ENCODE peak calls at places on chromosome 18, in four cellular contexts. Y is IMR-90, F is K562, G is HepG2. A is an unnamed sample.
A peak's percentile ranks its signal among the peaks of the same experiment; 100 is the strongest.

GRCh38 chr18:49631146-49631866 is 69.4 kb downstream of the LIPG start:
- DNase-seq in Y (no peak), F (no peak), G (no peak), A (no peak)

GRCh38 chr18:1371724-1372123 is 467.1 kb downstream of the ADCYAP1 start:
- DNase-seq in Y (no peak), F (no peak), G (no peak), A (no peak)

GRCh38 chr18:45654677-45655076 is 39.4 kb downstream of the SLC14A2 start:
- DNase-seq in Y (no peak), F (no peak), G (no peak), A (no peak)

GRCh38 chr18:28124239-28125029 is 52.5 kb downstream of the CDH2 start:
- DNase-seq in Y (no peak), F (no peak), G (no peak), A (no peak)

GRCh38 chr18:78861116-78861515 is 118.5 kb upstream of the SALL3 start:
- DNase-seq in Y (no peak), F (no peak), G (no peak), A (no peak)

GRCh38 chr18:71136487-71136886 is 847.6 kb downstream of the SOCS6 start:
- DNase-seq in Y (no peak), F (no peak), G (no peak), A (no peak)

GRCh38 chr18:40371673-40372072 is 1583.4 kb upstream of the PIK3C3 start:
- DNase-seq in Y (peak; percentile 83), F (no peak), G (no peak), A (no peak)

GRCh38 chr18:79982736-79983135 is 5.6 kb downstream of the TXNL4A start:
- DNase-seq in Y (peak; percentile 55), F (peak; percentile 54), G (no peak), A (peak; percentile 10)

GRCh38 chr18:48931680-48932461 is 18.9 kb downstream of the SMAD7 start:
- DNase-seq in Y (no peak), F (peak; percentile 49), G (no peak), A (no peak)

GRCh38 chr18:60413944-60414547 is 41.5 kb upstream of the MC4R start:
- DNase-seq in Y (peak; percentile 7), F (no peak), G (peak; percentile 2), A (peak; percentile 11)

GRCh38 chr18:6561893-6562292 is 147.2 kb upstream of the L3MBTL4 start:
- DNase-seq in Y (no peak), F (no peak), G (no peak), A (no peak)

GRCh38 chr18:9825571-9826073 is 60.2 kb upstream of the TXNDC2 start:
- DNase-seq in Y (peak; percentile 96), F (peak; percentile 90), G (peak; percentile 47), A (peak; percentile 65)

GRCh38 chr18:499351-500229 is 911 bp downstream of the COLEC12 start:
- DNase-seq in Y (peak; percentile 85), F (peak; percentile 14), G (peak; percentile 46), A (peak; percentile 19)

GRCh38 chr18:62187543-62188378 is 706 bp downstream of the RELCH start:
- DNase-seq in Y (peak; percentile 21), F (peak; percentile 48), G (peak; percentile 17), A (peak; percentile 4)

GRCh38 chr18:7626922-7627440 is 59.9 kb downstream of the PTPRM start:
- DNase-seq in Y (peak; percentile 80), F (no peak), G (peak; percentile 93), A (peak; percentile 62)

GRCh38 chr18:74019864-74020263 is 127.8 kb downstream of the FBXO15 start:
- DNase-seq in Y (no peak), F (no peak), G (no peak), A (no peak)

GRCh38 chr18:76565238-76566173 is 70.5 kb upstream of the ZNF516 start:
- DNase-seq in Y (peak; percentile 96), F (peak; percentile 27), G (peak; percentile 63), A (peak; percentile 34)

GRCh38 chr18:61731169-61731568 is 161.6 kb downstream of the RNF152 start:
- DNase-seq in Y (peak; percentile 30), F (no peak), G (no peak), A (no peak)

GRCh38 chr18:26657618-26658581 is 109.5 kb upstream of the KCTD1 start:
- DNase-seq in Y (no peak), F (no peak), G (no peak), A (no peak)

GRCh38 chr18:10424576-10425314 is 29.7 kb upstream of the APCDD1 start:
- DNase-seq in Y (no peak), F (no peak), G (no peak), A (no peak)

GRCh38 chr18:46736136-46736535 is 20.7 kb downstream of the ST8SIA5 start:
- DNase-seq in Y (no peak), F (no peak), G (no peak), A (no peak)

GRCh38 chr18:55869965-55870585 is 282.1 kb upstream of the TCF4 start:
- DNase-seq in Y (peak; percentile 61), F (no peak), G (no peak), A (no peak)

GRCh38 chr18:44922968-44923367 is 242.3 kb downstream of the SETBP1 start:
- DNase-seq in Y (no peak), F (no peak), G (no peak), A (no peak)

GRCh38 chr18:49884959-49885358 is 71.6 kb upstream of the ACAA2 start:
- DNase-seq in Y (no peak), F (no peak), G (no peak), A (no peak)

GRCh38 chr18:21441670-21442069 is 158.8 kb downstream of the ESCO1 start:
- DNase-seq in Y (no peak), F (no peak), G (no peak), A (no peak)

GRCh38 chr18:21449367-21450250 is 150.9 kb downstream of the ESCO1 start:
- DNase-seq in Y (no peak), F (no peak), G (no peak), A (no peak)

GRCh38 chr18:21443776-21444464 is 156.6 kb downstream of the ESCO1 start:
- DNase-seq in Y (no peak), F (no peak), G (no peak), A (no peak)

GRCh38 chr18:21448301-21448700 is 152.2 kb downstream of the ESCO1 start:
- DNase-seq in Y (no peak), F (no peak), G (no peak), A (no peak)

DNA sequence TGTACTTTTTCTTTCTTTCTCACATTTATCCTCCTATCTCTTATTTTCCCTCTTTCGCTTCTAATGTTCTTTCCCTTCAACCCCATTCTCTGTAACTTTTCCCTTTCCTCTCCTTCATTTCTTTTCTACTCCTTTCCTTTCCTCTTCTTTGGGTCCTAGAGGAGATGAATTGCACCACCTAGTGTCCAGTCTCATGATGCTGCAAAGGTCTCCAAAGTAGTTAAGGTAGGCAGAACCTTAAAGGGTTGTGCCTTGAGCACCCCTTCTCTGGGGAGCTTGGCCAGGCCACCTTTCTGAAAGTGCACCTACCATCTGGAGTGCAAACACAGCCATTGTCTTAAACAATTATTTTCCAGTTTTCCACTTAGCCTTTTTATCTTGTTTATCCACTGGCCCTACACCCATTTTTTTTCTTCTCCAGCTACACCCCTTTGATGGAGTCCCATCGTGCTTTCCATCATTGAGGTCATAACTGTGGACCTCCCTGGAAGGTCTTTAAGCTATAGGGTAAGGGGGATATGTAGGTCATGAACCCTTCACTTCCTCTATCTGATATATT is 156.0 kb downstream of the ESCO1 start:
- DNase-seq in Y (peak; percentile 59), F (peak; percentile 60), G (peak; percentile 54), A (peak; percentile 32)
- TF ChIP-seq BHLHE40 in Y (no peak), F (no peak), G (no peak), A (no peak)

DNA sequence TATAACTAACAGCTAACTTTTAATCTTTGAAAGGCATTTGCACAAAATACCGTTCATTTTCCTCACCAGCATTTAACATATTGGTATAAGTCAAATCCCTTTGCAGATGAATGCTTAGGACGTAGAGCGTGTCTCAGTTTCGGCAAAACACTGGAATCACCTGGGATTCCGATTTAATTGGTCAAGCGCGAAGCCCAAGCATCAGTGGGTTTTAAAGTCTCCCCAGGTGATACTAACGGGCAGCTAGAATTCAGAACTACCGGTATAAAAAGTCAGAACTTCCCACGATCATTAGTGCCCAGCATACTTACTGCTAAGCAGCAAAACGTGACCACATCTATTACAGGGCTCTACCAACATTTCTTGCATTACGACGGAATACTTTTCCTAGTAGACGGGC is 24.6 kb downstream of the ALPK2 start:
- DNase-seq in Y (no peak), F (no peak), G (no peak), A (no peak)
- TF ChIP-seq MAFK in Y (no peak), F (no peak), G (no peak), A (no peak)

DNA sequence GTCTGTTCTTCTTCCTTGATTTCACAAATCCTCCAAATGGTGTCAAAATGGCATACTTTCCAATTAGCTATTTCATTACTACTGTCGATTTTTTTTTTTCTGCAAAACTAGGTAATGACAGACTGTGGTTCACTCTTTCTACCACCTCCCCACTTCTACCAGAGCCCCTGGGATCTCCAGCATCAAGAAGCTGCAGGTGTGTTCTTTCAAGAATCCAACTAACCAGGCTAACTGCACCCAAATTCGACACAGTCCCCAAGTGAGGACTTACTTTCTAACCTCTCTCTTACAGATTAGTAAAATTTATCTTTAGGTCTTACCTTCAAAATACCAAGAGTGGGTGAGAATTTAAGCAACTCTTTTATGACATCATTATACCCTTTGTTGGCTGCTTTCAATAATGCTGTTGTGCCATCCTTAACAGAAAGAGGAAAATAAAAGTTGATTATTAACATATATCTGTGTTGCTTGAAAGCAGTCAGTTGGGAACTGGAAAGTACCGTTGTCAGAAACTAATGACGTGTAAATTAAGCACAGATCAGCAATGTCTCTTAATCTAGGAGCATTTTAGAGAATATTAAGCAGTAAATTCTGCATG is 31.2 kb upstream of the NPC1 start:
- DNase-seq in Y (no peak), F (no peak), G (no peak), A (no peak)
- TF ChIP-seq BHLHE40 in Y (no peak), F (no peak), G (no peak), A (no peak)

DNA sequence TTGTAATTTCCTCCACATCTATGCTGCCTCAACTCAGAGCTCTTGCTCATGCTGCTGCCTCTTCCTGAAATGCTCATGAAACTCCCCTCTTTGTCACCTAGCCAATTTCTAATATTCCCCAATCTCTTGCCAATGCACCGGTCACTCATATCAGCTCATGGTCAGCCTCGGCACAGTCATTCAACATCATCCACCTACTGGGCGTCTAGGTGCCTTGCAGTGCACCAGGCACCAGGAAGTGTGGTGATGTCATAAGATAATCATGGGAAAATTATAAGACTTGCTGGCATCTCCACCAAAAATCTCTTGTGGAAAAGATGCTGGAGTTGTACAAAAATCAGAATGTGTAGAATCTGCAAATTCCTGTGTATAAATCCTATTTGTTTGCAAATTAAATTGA is 52.6 kb upstream of the RAB27B start:
- DNase-seq in Y (peak; percentile 85), F (peak; percentile 37), G (no peak), A (peak; percentile 62)
- TF ChIP-seq MAFK in Y (no peak), F (no peak), G (no peak), A (no peak)

GRCh38 chr18:63405986-63406385 is 16.3 kb downstream of the VPS4B start:
- DNase-seq in Y (no peak), F (no peak), G (no peak), A (no peak)

GRCh38 chr18:63407734-63408133 is 14.5 kb downstream of the VPS4B start:
- DNase-seq in Y (no peak), F (no peak), G (no peak), A (no peak)

GRCh38 chr18:63412949-63413348 is 9.3 kb downstream of the VPS4B start:
- DNase-seq in Y (no peak), F (no peak), G (no peak), A (no peak)

GRCh38 chr18:63410792-63411191 is 11.5 kb downstream of the VPS4B start:
- DNase-seq in Y (peak; percentile 78), F (no peak), G (peak; percentile 67), A (no peak)

GRCh38 chr18:63409301-63409700 is 13.0 kb downstream of the VPS4B start:
- DNase-seq in Y (peak; percentile 63), F (no peak), G (no peak), A (no peak)
- TF ChIP-seq BHLHE40 in Y (no peak), F (no peak), G (no peak), A (no peak)

A was measured in A549.